ENCODE peak calls at places on chromosomes 6 and 20, in ten cellular contexts. One of them, this sample, is unnamed.

GRCh38 chr20:41456341-41456740 is 89.7 kb upstream of the EMILIN3 start:
- DNase-seq in cardiac fibroblast: no peak
- DNase-seq in tibial nerve: no peak
- DNase-seq in left ventricle myocardium inferior: no peak
- DNase-seq in colonic mucosa: no peak
- DNase-seq in bronchial epithelial cell: no peak
- DNase-seq in GM12865: no peak
- DNase-seq in psoas muscle: no peak
- DNase-seq in body of pancreas: no peak
- DNase-seq in B cell: no peak
- DNase-seq in this sample: no peak

GRCh38 chr20:3661060-3661820 is 2.0 kb downstream of the GFRA4 start:
- DNase-seq in tibial nerve: no peak
- DNase-seq in body of pancreas: no peak
- DNase-seq in GM12865: no peak
- DNase-seq in psoas muscle: peak
- DNase-seq in B cell: no peak
- DNase-seq in cardiac fibroblast: no peak
- DNase-seq in left ventricle myocardium inferior: no peak
- DNase-seq in bronchial epithelial cell: no peak
- DNase-seq in colonic mucosa: no peak
- DNase-seq in this sample: no peak

GRCh38 chr6:39816744-39817143 is 24.6 kb downstream of the DAAM2 start:
- DNase-seq in B cell: no peak
- DNase-seq in colonic mucosa: no peak
- DNase-seq in cardiac fibroblast: no peak
- DNase-seq in GM12865: no peak
- DNase-seq in left ventricle myocardium inferior: no peak
- DNase-seq in body of pancreas: no peak
- DNase-seq in bronchial epithelial cell: no peak
- DNase-seq in psoas muscle: no peak
- DNase-seq in tibial nerve: no peak
- DNase-seq in this sample: no peak

GRCh38 chr6:41698350-41698781 is 37.0 kb downstream of the TFEB start:
- DNase-seq in body of pancreas: no peak
- DNase-seq in GM12865: peak
- DNase-seq in left ventricle myocardium inferior: no peak
- DNase-seq in tibial nerve: no peak
- DNase-seq in colonic mucosa: no peak
- DNase-seq in B cell: no peak
- DNase-seq in bronchial epithelial cell: no peak
- DNase-seq in psoas muscle: no peak
- DNase-seq in cardiac fibroblast: peak
- DNase-seq in this sample: no peak

GRCh38 chr6:105322499-105323231 is 80.2 kb downstream of the PREP start:
- DNase-seq in bronchial epithelial cell: peak
- DNase-seq in psoas muscle: no peak
- DNase-seq in cardiac fibroblast: no peak
- DNase-seq in tibial nerve: no peak
- DNase-seq in B cell: no peak
- DNase-seq in GM12865: no peak
- DNase-seq in colonic mucosa: no peak
- DNase-seq in body of pancreas: no peak
- DNase-seq in left ventricle myocardium inferior: no peak
- DNase-seq in this sample: no peak

GRCh38 chr6:16031278-16031981 is 97.5 kb upstream of the MYLIP start:
- DNase-seq in tibial nerve: no peak
- DNase-seq in cardiac fibroblast: no peak
- DNase-seq in B cell: no peak
- DNase-seq in psoas muscle: no peak
- DNase-seq in colonic mucosa: no peak
- DNase-seq in GM12865: peak
- DNase-seq in left ventricle myocardium inferior: no peak
- DNase-seq in bronchial epithelial cell: no peak
- DNase-seq in body of pancreas: no peak
- DNase-seq in this sample: no peak

GRCh38 chr6:74170118-74170517 is 474.1 kb downstream of the CD109 start:
- DNase-seq in cardiac fibroblast: peak
- DNase-seq in GM12865: no peak
- DNase-seq in bronchial epithelial cell: peak
- DNase-seq in body of pancreas: no peak
- DNase-seq in left ventricle myocardium inferior: no peak
- DNase-seq in colonic mucosa: no peak
- DNase-seq in psoas muscle: no peak
- DNase-seq in B cell: no peak
- DNase-seq in tibial nerve: no peak
- DNase-seq in this sample: no peak

GRCh38 chr6:70956451-70957283 is at the start of gene B3GAT2:
- DNase-seq in bronchial epithelial cell: no peak
- DNase-seq in tibial nerve: no peak
- DNase-seq in left ventricle myocardium inferior: no peak
- DNase-seq in GM12865: peak
- DNase-seq in colonic mucosa: no peak
- DNase-seq in B cell: peak
- DNase-seq in body of pancreas: peak
- DNase-seq in cardiac fibroblast: peak
- DNase-seq in psoas muscle: no peak
- DNase-seq in this sample: peak

GRCh38 chr6:29627762-29628418 is 5.1 kb downstream of the GABBR1 start:
- DNase-seq in colonic mucosa: peak
- DNase-seq in B cell: peak
- DNase-seq in tibial nerve: peak
- DNase-seq in bronchial epithelial cell: peak
- DNase-seq in cardiac fibroblast: peak
- DNase-seq in psoas muscle: peak
- DNase-seq in body of pancreas: peak
- DNase-seq in GM12865: no peak
- DNase-seq in left ventricle myocardium inferior: peak
- DNase-seq in this sample: peak

GRCh38 chr6:157089258-157089657 is 234.1 kb downstream of the TMEM242 start:
- DNase-seq in B cell: no peak
- DNase-seq in tibial nerve: no peak
- DNase-seq in bronchial epithelial cell: no peak
- DNase-seq in body of pancreas: no peak
- DNase-seq in left ventricle myocardium inferior: no peak
- DNase-seq in cardiac fibroblast: peak
- DNase-seq in GM12865: no peak
- DNase-seq in psoas muscle: no peak
- DNase-seq in colonic mucosa: no peak
- DNase-seq in this sample: no peak

GRCh38 chr20:57397693-57398108 is 6.5 kb downstream of the RBM38 start:
- DNase-seq in GM12865: peak
- DNase-seq in bronchial epithelial cell: no peak
- DNase-seq in colonic mucosa: no peak
- DNase-seq in tibial nerve: no peak
- DNase-seq in psoas muscle: peak
- DNase-seq in B cell: peak
- DNase-seq in cardiac fibroblast: no peak
- DNase-seq in left ventricle myocardium inferior: peak
- DNase-seq in body of pancreas: no peak
- DNase-seq in this sample: no peak

GRCh38 chr6:169851641-169852503 is 100.5 kb downstream of the ERMARD start:
- DNase-seq in psoas muscle: no peak
- DNase-seq in bronchial epithelial cell: peak
- DNase-seq in colonic mucosa: peak
- DNase-seq in cardiac fibroblast: peak
- DNase-seq in B cell: no peak
- DNase-seq in left ventricle myocardium inferior: no peak
- DNase-seq in tibial nerve: no peak
- DNase-seq in GM12865: no peak
- DNase-seq in body of pancreas: no peak
- DNase-seq in this sample: no peak

GRCh38 chr6:6379573-6379972 is 59.1 kb upstream of the F13A1 start:
- DNase-seq in colonic mucosa: no peak
- DNase-seq in B cell: no peak
- DNase-seq in cardiac fibroblast: no peak
- DNase-seq in left ventricle myocardium inferior: no peak
- DNase-seq in psoas muscle: no peak
- DNase-seq in tibial nerve: no peak
- DNase-seq in GM12865: no peak
- DNase-seq in body of pancreas: no peak
- DNase-seq in bronchial epithelial cell: no peak
- DNase-seq in this sample: peak

GRCh38 chr20:35008411-35009342 is 53.0 kb downstream of the MYH7B start:
- DNase-seq in left ventricle myocardium inferior: no peak
- DNase-seq in body of pancreas: peak
- DNase-seq in GM12865: no peak
- DNase-seq in cardiac fibroblast: peak
- DNase-seq in B cell: no peak
- DNase-seq in bronchial epithelial cell: no peak
- DNase-seq in psoas muscle: peak
- DNase-seq in colonic mucosa: no peak
- DNase-seq in tibial nerve: peak
- DNase-seq in this sample: no peak

GRCh38 chr6:3885262-3886036 is 36.3 kb downstream of the FAM50B start:
- DNase-seq in psoas muscle: peak
- DNase-seq in left ventricle myocardium inferior: no peak
- DNase-seq in B cell: no peak
- DNase-seq in colonic mucosa: no peak
- DNase-seq in cardiac fibroblast: no peak
- DNase-seq in GM12865: peak
- DNase-seq in tibial nerve: no peak
- DNase-seq in bronchial epithelial cell: no peak
- DNase-seq in body of pancreas: peak
- DNase-seq in this sample: no peak
- TF ChIP-seq CTCF in psoas muscle: peak
- TF ChIP-seq CTCF in left ventricle myocardium inferior: peak
- TF ChIP-seq CTCF in B cell: no peak
- TF ChIP-seq CTCF in colonic mucosa: no peak
- TF ChIP-seq CTCF in cardiac fibroblast: peak
- TF ChIP-seq CTCF in GM12865: peak
- TF ChIP-seq CTCF in tibial nerve: no peak
- TF ChIP-seq CTCF in bronchial epithelial cell: peak
- TF ChIP-seq CTCF in body of pancreas: peak
- TF ChIP-seq CTCF in this sample: no peak

GRCh38 chr6:33814663-33814985 is 10.8 kb upstream of the MLN start:
- DNase-seq in cardiac fibroblast: no peak
- DNase-seq in B cell: no peak
- DNase-seq in psoas muscle: no peak
- DNase-seq in left ventricle myocardium inferior: no peak
- DNase-seq in colonic mucosa: no peak
- DNase-seq in tibial nerve: no peak
- DNase-seq in GM12865: no peak
- DNase-seq in body of pancreas: no peak
- DNase-seq in bronchial epithelial cell: no peak
- DNase-seq in this sample: no peak

GRCh38 chr6:33809619-33810018 is 5.8 kb upstream of the MLN start:
- DNase-seq in bronchial epithelial cell: no peak
- DNase-seq in psoas muscle: no peak
- DNase-seq in cardiac fibroblast: no peak
- DNase-seq in colonic mucosa: no peak
- DNase-seq in B cell: no peak
- DNase-seq in tibial nerve: no peak
- DNase-seq in left ventricle myocardium inferior: no peak
- DNase-seq in body of pancreas: no peak
- DNase-seq in GM12865: no peak
- DNase-seq in this sample: no peak

GRCh38 chr6:33813246-33813904 is 9.6 kb upstream of the MLN start:
- DNase-seq in tibial nerve: no peak
- DNase-seq in GM12865: no peak
- DNase-seq in colonic mucosa: no peak
- DNase-seq in bronchial epithelial cell: no peak
- DNase-seq in left ventricle myocardium inferior: no peak
- DNase-seq in cardiac fibroblast: no peak
- DNase-seq in body of pancreas: no peak
- DNase-seq in B cell: no peak
- DNase-seq in psoas muscle: no peak
- DNase-seq in this sample: no peak

GRCh38 chr6:33813960-33814662 is 10.3 kb upstream of the MLN start:
- DNase-seq in colonic mucosa: no peak
- DNase-seq in GM12865: no peak
- DNase-seq in body of pancreas: no peak
- DNase-seq in tibial nerve: no peak
- DNase-seq in B cell: no peak
- DNase-seq in left ventricle myocardium inferior: no peak
- DNase-seq in cardiac fibroblast: no peak
- DNase-seq in psoas muscle: no peak
- DNase-seq in bronchial epithelial cell: no peak
- DNase-seq in this sample: no peak

DNA sequence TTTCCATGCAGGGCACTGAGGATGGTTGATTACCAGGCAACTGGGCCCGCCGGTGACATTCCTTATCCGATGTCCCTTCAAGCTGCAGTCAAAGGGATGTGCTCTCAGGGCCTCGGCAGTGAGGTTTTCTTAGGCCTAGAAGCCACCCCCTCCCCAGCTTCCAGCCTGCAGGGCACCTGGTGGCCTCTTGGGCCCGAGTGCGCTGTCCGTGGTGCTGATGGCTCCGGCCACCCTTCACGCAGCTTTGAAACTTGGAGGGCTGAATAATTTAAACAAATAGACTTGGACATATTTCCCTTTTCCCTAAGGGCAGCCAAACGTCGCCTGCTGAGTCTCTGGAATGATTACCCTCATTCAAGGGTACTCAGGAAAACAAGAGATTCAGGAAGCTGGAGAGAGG is 8.9 kb upstream of the MLN start:
- DNase-seq in left ventricle myocardium inferior: peak
- DNase-seq in psoas muscle: no peak
- DNase-seq in GM12865: peak
- DNase-seq in colonic mucosa: peak
- DNase-seq in bronchial epithelial cell: peak
- DNase-seq in tibial nerve: no peak
- DNase-seq in cardiac fibroblast: peak
- DNase-seq in B cell: peak
- DNase-seq in body of pancreas: peak
- DNase-seq in this sample: peak
- TF ChIP-seq CTCF in left ventricle myocardium inferior: peak
- TF ChIP-seq CTCF in psoas muscle: peak
- TF ChIP-seq CTCF in GM12865: no peak
- TF ChIP-seq CTCF in colonic mucosa: peak
- TF ChIP-seq CTCF in bronchial epithelial cell: peak
- TF ChIP-seq CTCF in tibial nerve: no peak
- TF ChIP-seq CTCF in cardiac fibroblast: peak
- TF ChIP-seq CTCF in B cell: no peak
- TF ChIP-seq CTCF in body of pancreas: peak
- TF ChIP-seq CTCF in this sample: no peak

GRCh38 chr20:19662638-19662995 is 95.4 kb upstream of the RIN2 start:
- DNase-seq in tibial nerve: no peak
- DNase-seq in bronchial epithelial cell: no peak
- DNase-seq in GM12865: no peak
- DNase-seq in B cell: no peak
- DNase-seq in colonic mucosa: no peak
- DNase-seq in cardiac fibroblast: no peak
- DNase-seq in left ventricle myocardium inferior: no peak
- DNase-seq in body of pancreas: no peak
- DNase-seq in psoas muscle: no peak
- DNase-seq in this sample: no peak
- TF ChIP-seq CTCF in tibial nerve: no peak
- TF ChIP-seq CTCF in bronchial epithelial cell: no peak
- TF ChIP-seq CTCF in GM12865: no peak
- TF ChIP-seq CTCF in B cell: peak
- TF ChIP-seq CTCF in colonic mucosa: no peak
- TF ChIP-seq CTCF in cardiac fibroblast: no peak
- TF ChIP-seq CTCF in left ventricle myocardium inferior: no peak
- TF ChIP-seq CTCF in body of pancreas: no peak
- TF ChIP-seq CTCF in psoas muscle: no peak
- TF ChIP-seq CTCF in this sample: no peak

DNA sequence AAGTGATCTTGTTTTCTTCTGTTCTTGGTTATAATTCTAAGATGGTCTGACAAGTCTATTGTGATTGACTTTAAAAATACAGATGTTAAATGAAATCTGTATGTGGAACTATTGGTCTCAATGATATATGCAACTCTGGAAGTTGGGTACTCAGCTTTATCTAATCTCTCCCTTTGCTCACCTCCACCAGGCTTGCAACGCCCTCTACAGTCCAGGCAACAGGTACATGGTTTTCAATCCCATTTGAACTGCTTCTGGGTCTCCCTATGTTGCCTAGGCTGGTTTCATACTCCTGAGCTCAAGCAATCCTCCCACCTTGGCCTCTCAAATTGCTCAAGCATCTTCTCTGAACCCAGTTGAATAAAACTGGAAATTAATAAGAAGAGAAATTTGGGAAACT is 25.6 kb upstream of the HLA-DQB1 start:
- DNase-seq in tibial nerve: no peak
- DNase-seq in left ventricle myocardium inferior: no peak
- DNase-seq in bronchial epithelial cell: peak
- DNase-seq in colonic mucosa: peak
- DNase-seq in psoas muscle: no peak
- DNase-seq in cardiac fibroblast: no peak
- DNase-seq in GM12865: peak
- DNase-seq in B cell: peak
- DNase-seq in body of pancreas: no peak
- DNase-seq in this sample: no peak
- TF ChIP-seq CTCF in tibial nerve: no peak
- TF ChIP-seq CTCF in left ventricle myocardium inferior: peak
- TF ChIP-seq CTCF in bronchial epithelial cell: peak
- TF ChIP-seq CTCF in colonic mucosa: peak
- TF ChIP-seq CTCF in psoas muscle: no peak
- TF ChIP-seq CTCF in cardiac fibroblast: peak
- TF ChIP-seq CTCF in GM12865: peak
- TF ChIP-seq CTCF in B cell: peak
- TF ChIP-seq CTCF in body of pancreas: peak
- TF ChIP-seq CTCF in this sample: peak